ENCODE peak calls at places on chromosomes 2 and 18, in eight cellular contexts. H, T, E, U, P, W, K and X are unnamed samples.

GRCh38 chr18:44786697-44787096 is 106.0 kb downstream of the SETBP1 start:
- DNase-seq in H (no peak), T (peak), E (no peak), U (no peak), P (no peak), W (no peak), K (no peak), X (no peak)

GRCh38 chr2:90077948-90078347 is 1386.5 kb downstream of the RPIA start:
- DNase-seq in H (no peak), T (no peak), E (no peak), U (no peak), P (no peak), W (no peak), K (no peak), X (no peak)

GRCh38 chr2:128798502-128799283 is 480.0 kb upstream of the HS6ST1 start:
- DNase-seq in H (no peak), T (no peak), E (no peak), U (no peak), P (no peak), W (no peak), K (no peak), X (no peak)

GRCh38 chr18:64519191-64519590 is 370.3 kb upstream of the LINC00305 start:
- DNase-seq in H (no peak), T (no peak), E (no peak), U (peak), P (no peak), W (no peak), K (no peak), X (no peak)

GRCh38 chr18:26843760-26844159 is 21.7 kb downstream of the AQP4 start:
- DNase-seq in H (no peak), T (no peak), E (no peak), U (no peak), P (no peak), W (no peak), K (no peak), X (no peak)

GRCh38 chr2:214232266-214232665 is 178.6 kb upstream of the VWC2L start:
- DNase-seq in H (no peak), T (no peak), E (no peak), U (no peak), P (no peak), W (peak), K (no peak), X (no peak)

GRCh38 chr2:128490321-128490720 is 171.7 kb upstream of the HS6ST1 start:
- DNase-seq in H (no peak), T (no peak), E (no peak), U (no peak), P (peak), W (no peak), K (no peak), X (no peak)

GRCh38 chr2:138518860-138519259 is 17.3 kb downstream of the SPOPL start:
- DNase-seq in H (no peak), T (no peak), E (no peak), U (no peak), P (no peak), W (no peak), K (no peak), X (no peak)

GRCh38 chr2:45734952-45735351 is 83.5 kb downstream of the PRKCE start:
- DNase-seq in H (no peak), T (no peak), E (no peak), U (no peak), P (no peak), W (no peak), K (no peak), X (no peak)

GRCh38 chr2:222470802-222471468 is 46.6 kb downstream of the SGPP2 start:
- DNase-seq in H (no peak), T (no peak), E (no peak), U (no peak), P (peak), W (no peak), K (no peak), X (no peak)

GRCh38 chr2:23420091-23420839 is 35.3 kb downstream of the KLHL29 start:
- DNase-seq in H (no peak), T (no peak), E (no peak), U (no peak), P (no peak), W (no peak), K (no peak), X (no peak)

GRCh38 chr2:152472524-152472923 is 137.6 kb downstream of the FMNL2 start:
- DNase-seq in H (no peak), T (no peak), E (no peak), U (no peak), P (peak), W (no peak), K (no peak), X (no peak)

GRCh38 chr2:85712849-85713612 is 18.9 kb downstream of the GNLY start:
- DNase-seq in H (peak), T (no peak), E (peak), U (no peak), P (no peak), W (peak), K (peak), X (no peak)

GRCh38 chr2:210199186-210199765 is 26.0 kb downstream of the ACADL start:
- DNase-seq in H (no peak), T (no peak), E (no peak), U (peak), P (no peak), W (peak), K (peak), X (peak)

GRCh38 chr2:24579053-24579803 is 88.2 kb downstream of the NCOA1 start:
- DNase-seq in H (no peak), T (no peak), E (no peak), U (no peak), P (no peak), W (no peak), K (no peak), X (no peak)

GRCh38 chr18:5073026-5073944 is 123.8 kb downstream of the AKAIN1 start:
- DNase-seq in H (no peak), T (peak), E (no peak), U (peak), P (no peak), W (peak), K (peak), X (no peak)

GRCh38 chr2:25129901-25130520 is 38.4 kb downstream of the POMC start:
- DNase-seq in H (no peak), T (no peak), E (no peak), U (no peak), P (no peak), W (no peak), K (no peak), X (no peak)

GRCh38 chr18:9092665-9093064 is 9.8 kb upstream of the NDUFV2 start:
- DNase-seq in H (no peak), T (no peak), E (no peak), U (no peak), P (no peak), W (no peak), K (no peak), X (no peak)

GRCh38 chr18:35289293-35290069 is 548 bp downstream of the ZSCAN30 start:
- DNase-seq in H (peak), T (peak), E (no peak), U (peak), P (no peak), W (peak), K (peak), X (no peak)

GRCh38 chr2:221570321-221571107 is 1.6 kb downstream of the EPHA4 start:
- DNase-seq in H (peak), T (peak), E (no peak), U (peak), P (no peak), W (peak), K (peak), X (no peak)

GRCh38 chr2:169871994-169872393 is 44.7 kb downstream of the UBR3 start:
- DNase-seq in H (no peak), T (no peak), E (no peak), U (no peak), P (no peak), W (no peak), K (no peak), X (no peak)

DNA sequence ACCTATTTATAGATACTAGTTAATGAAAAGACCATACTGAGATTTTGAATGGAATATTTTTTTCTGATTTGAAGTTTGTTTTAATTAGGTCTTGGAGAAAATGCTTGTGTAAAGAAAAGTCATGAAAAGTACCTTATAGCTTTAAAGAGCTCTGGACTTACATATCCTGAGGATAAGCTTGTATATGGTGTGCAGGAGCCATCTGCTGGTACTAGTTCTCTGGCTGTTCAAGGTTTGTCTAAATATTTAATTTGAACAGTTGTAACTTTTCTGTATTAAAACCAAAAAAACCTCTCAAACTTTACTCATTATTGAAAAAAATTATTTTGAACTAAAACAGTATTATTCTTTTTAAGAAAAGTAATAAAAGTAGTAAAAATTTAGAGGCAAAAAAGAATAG is 50.2 kb downstream of the UBR3 start:
- DNase-seq in H (no peak), T (no peak), E (no peak), U (no peak), P (no peak), W (peak), K (peak), X (no peak)
- TF ChIP-seq CTCF in H (no peak), T (no peak), E (peak), U (peak), P (peak), W (no peak), K (peak), X (peak)

GRCh38 chr2:41806286-41806685 is 241.5 kb upstream of the PKDCC start:
- DNase-seq in H (no peak), T (no peak), E (no peak), U (no peak), P (no peak), W (no peak), K (no peak), X (no peak)
- TF ChIP-seq CTCF in H (no peak), T (no peak), E (no peak), U (peak), P (peak), W (no peak), K (no peak), X (no peak)

GRCh38 chr18:78675231-78675630 is 304.4 kb upstream of the SALL3 start:
- DNase-seq in H (no peak), T (no peak), E (no peak), U (no peak), P (no peak), W (no peak), K (no peak), X (no peak)
- TF ChIP-seq CTCF in H (no peak), T (no peak), E (no peak), U (no peak), P (no peak), W (no peak), K (no peak), X (no peak)

GRCh38 chr2:54176577-54176976 is 61.2 kb downstream of the ACYP2 start:
- DNase-seq in H (no peak), T (peak), E (peak), U (no peak), P (no peak), W (peak), K (peak), X (peak)
- TF ChIP-seq CTCF in H (no peak), T (peak), E (peak), U (peak), P (peak), W (peak), K (peak), X (peak)

GRCh38 chr2:47088371-47089082 is 66.6 kb downstream of the STPG4 start:
- DNase-seq in H (no peak), T (no peak), E (peak), U (no peak), P (no peak), W (no peak), K (peak), X (no peak)
- TF ChIP-seq CTCF in H (no peak), T (no peak), E (peak), U (peak), P (no peak), W (peak), K (peak), X (peak)

DNA sequence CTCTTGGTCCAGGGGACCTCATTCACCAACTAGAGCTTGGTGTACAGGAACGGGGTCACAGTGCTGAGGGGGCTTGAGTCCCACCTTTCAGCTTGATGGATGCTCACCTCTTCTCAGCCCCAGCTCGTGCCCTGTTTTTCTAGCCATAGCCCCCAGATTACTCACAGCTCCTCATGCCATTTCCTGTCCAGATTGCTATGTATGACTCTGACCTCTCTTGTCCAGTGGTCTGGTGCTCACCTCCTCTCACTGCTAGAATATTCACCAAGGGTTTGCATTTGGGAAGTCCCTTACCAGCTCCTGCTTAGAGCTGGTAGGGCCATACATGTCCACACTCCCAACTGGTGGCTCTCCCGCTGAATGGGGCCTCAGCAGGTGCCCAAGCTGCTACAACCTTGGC is 5.9 kb downstream of the LBX2 start:
- DNase-seq in H (no peak), T (no peak), E (no peak), U (no peak), P (peak), W (no peak), K (no peak), X (no peak)
- TF ChIP-seq CTCF in H (no peak), T (no peak), E (no peak), U (no peak), P (no peak), W (no peak), K (no peak), X (no peak)

GRCh38 chr18:57211412-57211750 is 64.5 kb downstream of the BOD1L2 start:
- DNase-seq in H (no peak), T (no peak), E (no peak), U (no peak), P (peak), W (no peak), K (no peak), X (no peak)
- TF ChIP-seq CTCF in H (no peak), T (no peak), E (no peak), U (no peak), P (no peak), W (no peak), K (no peak), X (no peak)